ENCODE peak calls at places on chromosomes 7 and 10, in six cellular contexts. One of them, this sample, is unnamed.

GRCh38 chr7:25256424-25256823 is 28.1 kb upstream of the NPVF start:
- DNase-seq in cardiac muscle cell: no peak
- DNase-seq in bronchial epithelial cell: no peak
- DNase-seq in A549: no peak
- DNase-seq in fibroblast of villous mesenchyme: no peak
- DNase-seq in HCT116: no peak
- DNase-seq in this sample: no peak

GRCh38 chr7:29442146-29442545 is 121.5 kb upstream of the PRR15 start:
- DNase-seq in fibroblast of villous mesenchyme: peak
- DNase-seq in bronchial epithelial cell: peak
- DNase-seq in cardiac muscle cell: peak
- DNase-seq in A549: no peak
- DNase-seq in HCT116: peak
- DNase-seq in this sample: no peak

GRCh38 chr10:114658175-114658574 is at the start of gene ABLIM1:
- DNase-seq in fibroblast of villous mesenchyme: no peak
- DNase-seq in bronchial epithelial cell: no peak
- DNase-seq in A549: no peak
- DNase-seq in HCT116: no peak
- DNase-seq in cardiac muscle cell: no peak
- DNase-seq in this sample: no peak

GRCh38 chr10:71472912-71473311 is 76.2 kb downstream of the CDH23 start:
- DNase-seq in HCT116: no peak
- DNase-seq in cardiac muscle cell: no peak
- DNase-seq in A549: no peak
- DNase-seq in fibroblast of villous mesenchyme: no peak
- DNase-seq in bronchial epithelial cell: no peak
- DNase-seq in this sample: no peak

GRCh38 chr10:82529064-82529463 is 654.1 kb downstream of the NRG3 start:
- DNase-seq in fibroblast of villous mesenchyme: no peak
- DNase-seq in bronchial epithelial cell: no peak
- DNase-seq in A549: no peak
- DNase-seq in HCT116: no peak
- DNase-seq in cardiac muscle cell: no peak
- DNase-seq in this sample: no peak

GRCh38 chr10:96431211-96431970 is 72.6 kb upstream of the OPALIN start:
- DNase-seq in HCT116: no peak
- DNase-seq in fibroblast of villous mesenchyme: no peak
- DNase-seq in A549: no peak
- DNase-seq in bronchial epithelial cell: no peak
- DNase-seq in cardiac muscle cell: no peak
- DNase-seq in this sample: no peak

GRCh38 chr7:95549818-95550529 is 46.3 kb downstream of the PDK4 start:
- DNase-seq in cardiac muscle cell: peak
- DNase-seq in fibroblast of villous mesenchyme: peak
- DNase-seq in HCT116: peak
- DNase-seq in bronchial epithelial cell: peak
- DNase-seq in A549: peak
- DNase-seq in this sample: peak

GRCh38 chr7:98354052-98354451 is 46.8 kb downstream of the BAIAP2L1 start:
- DNase-seq in bronchial epithelial cell: no peak
- DNase-seq in cardiac muscle cell: no peak
- DNase-seq in A549: peak
- DNase-seq in fibroblast of villous mesenchyme: no peak
- DNase-seq in HCT116: no peak
- DNase-seq in this sample: no peak

GRCh38 chr10:72097448-72098300 is 9.3 kb upstream of the SPOCK2 start:
- DNase-seq in bronchial epithelial cell: peak
- DNase-seq in HCT116: peak
- DNase-seq in fibroblast of villous mesenchyme: peak
- DNase-seq in A549: peak
- DNase-seq in cardiac muscle cell: peak
- DNase-seq in this sample: peak

GRCh38 chr7:51666751-51667150 is 350.1 kb upstream of the COBL start:
- DNase-seq in fibroblast of villous mesenchyme: no peak
- DNase-seq in A549: no peak
- DNase-seq in bronchial epithelial cell: no peak
- DNase-seq in cardiac muscle cell: no peak
- DNase-seq in HCT116: no peak
- DNase-seq in this sample: no peak

GRCh38 chr10:62133618-62134017 is 135.0 kb downstream of the RTKN2 start:
- DNase-seq in A549: no peak
- DNase-seq in fibroblast of villous mesenchyme: no peak
- DNase-seq in HCT116: no peak
- DNase-seq in cardiac muscle cell: no peak
- DNase-seq in bronchial epithelial cell: no peak
- DNase-seq in this sample: no peak

GRCh38 chr7:102451371-102452054 is 13.2 kb downstream of the ALKBH4 start:
- DNase-seq in fibroblast of villous mesenchyme: peak
- DNase-seq in cardiac muscle cell: no peak
- DNase-seq in HCT116: no peak
- DNase-seq in A549: no peak
- DNase-seq in bronchial epithelial cell: peak
- DNase-seq in this sample: no peak

GRCh38 chr10:70903262-70903921 is 15.0 kb upstream of the PCBD1 start:
- DNase-seq in cardiac muscle cell: peak
- DNase-seq in A549: peak
- DNase-seq in HCT116: no peak
- DNase-seq in fibroblast of villous mesenchyme: peak
- DNase-seq in bronchial epithelial cell: peak
- DNase-seq in this sample: no peak

GRCh38 chr7:75734586-75735047 is 4.1 kb downstream of the HIP1 start:
- DNase-seq in HCT116: no peak
- DNase-seq in fibroblast of villous mesenchyme: peak
- DNase-seq in bronchial epithelial cell: no peak
- DNase-seq in A549: peak
- DNase-seq in cardiac muscle cell: peak
- DNase-seq in this sample: no peak

GRCh38 chr7:150629347-150629746 is 2.8 kb downstream of the GIMAP6 start:
- DNase-seq in bronchial epithelial cell: no peak
- DNase-seq in HCT116: no peak
- DNase-seq in fibroblast of villous mesenchyme: no peak
- DNase-seq in A549: no peak
- DNase-seq in cardiac muscle cell: no peak
- DNase-seq in this sample: no peak

GRCh38 chr10:49024484-49024883 is 84.8 kb upstream of the LRRC18 start:
- DNase-seq in A549: no peak
- DNase-seq in HCT116: no peak
- DNase-seq in cardiac muscle cell: no peak
- DNase-seq in fibroblast of villous mesenchyme: no peak
- DNase-seq in bronchial epithelial cell: no peak
- DNase-seq in this sample: no peak

GRCh38 chr7:1369856-1370657 is 89.2 kb downstream of the MICALL2 start:
- DNase-seq in bronchial epithelial cell: no peak
- DNase-seq in HCT116: no peak
- DNase-seq in fibroblast of villous mesenchyme: no peak
- DNase-seq in A549: no peak
- DNase-seq in cardiac muscle cell: no peak
- DNase-seq in this sample: no peak

GRCh38 chr7:1368150-1368681 is 91.1 kb downstream of the MICALL2 start:
- DNase-seq in fibroblast of villous mesenchyme: no peak
- DNase-seq in cardiac muscle cell: no peak
- DNase-seq in bronchial epithelial cell: no peak
- DNase-seq in A549: no peak
- DNase-seq in HCT116: no peak
- DNase-seq in this sample: no peak

GRCh38 chr7:1370738-1371137 is 88.5 kb downstream of the MICALL2 start:
- DNase-seq in HCT116: no peak
- DNase-seq in bronchial epithelial cell: no peak
- DNase-seq in fibroblast of villous mesenchyme: no peak
- DNase-seq in cardiac muscle cell: no peak
- DNase-seq in A549: no peak
- DNase-seq in this sample: no peak

GRCh38 chr7:1367501-1367900 is 91.8 kb downstream of the MICALL2 start:
- DNase-seq in A549: no peak
- DNase-seq in fibroblast of villous mesenchyme: no peak
- DNase-seq in bronchial epithelial cell: no peak
- DNase-seq in cardiac muscle cell: no peak
- DNase-seq in HCT116: no peak
- DNase-seq in this sample: no peak

GRCh38 chr7:1368682-1369571 is 90.3 kb downstream of the MICALL2 start:
- DNase-seq in fibroblast of villous mesenchyme: no peak
- DNase-seq in HCT116: peak
- DNase-seq in cardiac muscle cell: no peak
- DNase-seq in A549: peak
- DNase-seq in bronchial epithelial cell: no peak
- DNase-seq in this sample: no peak
- H3K4me3 ChIP-seq in fibroblast of villous mesenchyme: no peak
- H3K4me3 ChIP-seq in HCT116: peak
- H3K4me3 ChIP-seq in cardiac muscle cell: peak
- H3K4me3 ChIP-seq in A549: peak
- H3K4me3 ChIP-seq in bronchial epithelial cell: no peak
- H3K4me3 ChIP-seq in this sample: no peak

DNA sequence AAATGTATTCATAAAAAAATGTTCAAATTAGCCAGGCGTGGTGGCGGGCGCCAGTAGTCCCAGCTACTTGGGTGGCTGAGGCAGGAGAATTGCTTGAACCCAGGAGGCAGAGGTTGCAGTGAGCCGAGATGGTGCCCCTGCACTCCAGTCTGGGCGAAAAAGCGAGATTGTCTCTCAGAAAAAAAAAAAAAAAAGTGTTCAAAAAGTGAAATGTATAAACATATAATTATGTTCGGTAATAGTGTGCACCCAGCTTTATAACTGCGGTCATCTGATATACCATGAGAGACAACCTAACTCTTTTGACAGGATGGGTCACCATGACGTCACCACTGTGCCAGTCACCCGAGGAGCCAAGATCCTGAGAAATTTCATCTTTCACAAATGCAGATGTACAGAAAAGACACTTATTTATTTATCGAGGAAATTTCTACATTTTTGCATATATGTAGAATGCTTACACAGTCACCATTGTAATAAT is 594 bp upstream of the RP9 start:
- DNase-seq in cardiac muscle cell: peak
- DNase-seq in bronchial epithelial cell: peak
- DNase-seq in A549: peak
- DNase-seq in fibroblast of villous mesenchyme: no peak
- DNase-seq in HCT116: no peak
- DNase-seq in this sample: no peak
- TF ChIP-seq CTCF in cardiac muscle cell: no peak
- TF ChIP-seq CTCF in bronchial epithelial cell: no peak
- TF ChIP-seq CTCF in A549: no peak
- TF ChIP-seq CTCF in fibroblast of villous mesenchyme: no peak
- TF ChIP-seq CTCF in HCT116: no peak
- TF ChIP-seq CTCF in this sample: no peak

DNA sequence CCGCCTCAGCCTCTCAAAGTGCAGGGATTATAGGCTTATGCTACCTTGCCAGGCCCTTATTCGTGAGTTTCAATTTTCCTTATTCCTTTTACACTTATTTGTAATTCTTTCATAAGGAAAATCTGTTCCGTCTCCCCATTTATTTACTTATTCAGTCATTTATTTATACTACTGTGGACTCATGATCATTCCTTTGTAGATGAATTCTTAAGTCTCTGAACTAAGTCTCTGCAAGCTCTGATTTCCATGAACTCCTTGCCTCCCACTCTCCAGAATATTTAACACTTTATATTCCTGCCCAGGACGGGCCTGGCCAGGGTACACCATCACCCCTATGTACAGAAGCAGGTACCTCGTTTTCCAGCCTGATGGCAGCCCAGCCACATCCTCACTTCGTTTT is 39.4 kb downstream of the PFKFB3 start:
- DNase-seq in bronchial epithelial cell: no peak
- DNase-seq in cardiac muscle cell: no peak
- DNase-seq in A549: no peak
- DNase-seq in HCT116: no peak
- DNase-seq in fibroblast of villous mesenchyme: peak
- DNase-seq in this sample: no peak
- H3K4me3 ChIP-seq in bronchial epithelial cell: no peak
- H3K4me3 ChIP-seq in cardiac muscle cell: no peak
- H3K4me3 ChIP-seq in A549: no peak
- H3K4me3 ChIP-seq in HCT116: no peak
- H3K4me3 ChIP-seq in fibroblast of villous mesenchyme: no peak
- H3K4me3 ChIP-seq in this sample: no peak

GRCh38 chr7:43479543-43479942 is 103.4 kb upstream of the STK17A start:
- DNase-seq in bronchial epithelial cell: no peak
- DNase-seq in fibroblast of villous mesenchyme: no peak
- DNase-seq in HCT116: no peak
- DNase-seq in cardiac muscle cell: no peak
- DNase-seq in A549: no peak
- DNase-seq in this sample: no peak

GRCh38 chr7:43481905-43482678 is 100.8 kb upstream of the STK17A start:
- DNase-seq in fibroblast of villous mesenchyme: no peak
- DNase-seq in HCT116: no peak
- DNase-seq in cardiac muscle cell: peak
- DNase-seq in A549: no peak
- DNase-seq in bronchial epithelial cell: no peak
- DNase-seq in this sample: no peak

GRCh38 chr7:43475983-43476382 is 106.9 kb upstream of the STK17A start:
- DNase-seq in HCT116: no peak
- DNase-seq in cardiac muscle cell: no peak
- DNase-seq in A549: no peak
- DNase-seq in fibroblast of villous mesenchyme: no peak
- DNase-seq in bronchial epithelial cell: no peak
- DNase-seq in this sample: no peak

GRCh38 chr7:43480581-43480980 is 102.3 kb upstream of the STK17A start:
- DNase-seq in cardiac muscle cell: peak
- DNase-seq in fibroblast of villous mesenchyme: no peak
- DNase-seq in HCT116: no peak
- DNase-seq in A549: no peak
- DNase-seq in bronchial epithelial cell: peak
- DNase-seq in this sample: no peak

DNA sequence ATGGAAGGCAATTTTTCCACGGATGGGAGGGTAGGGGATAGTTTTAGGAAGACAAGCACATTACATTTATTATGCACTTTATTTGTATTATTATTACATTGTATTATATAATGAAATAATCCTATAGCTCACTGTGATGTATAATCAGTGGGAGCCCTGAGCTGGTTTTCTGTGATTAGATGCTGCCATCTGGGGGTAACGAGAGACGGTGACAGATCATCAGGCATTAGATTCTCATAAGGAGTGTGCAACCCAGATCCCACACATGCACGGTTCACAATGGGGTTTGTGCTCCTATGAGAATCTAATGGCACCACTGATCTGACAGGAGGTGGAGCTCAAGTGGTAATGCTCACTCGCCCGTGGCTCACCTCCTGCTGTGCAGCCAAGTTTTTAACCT is 103.9 kb upstream of the STK17A start:
- DNase-seq in HCT116: no peak
- DNase-seq in A549: no peak
- DNase-seq in cardiac muscle cell: no peak
- DNase-seq in bronchial epithelial cell: peak
- DNase-seq in fibroblast of villous mesenchyme: no peak
- DNase-seq in this sample: no peak
- TF ChIP-seq CTCF in HCT116: no peak
- TF ChIP-seq CTCF in A549: peak
- TF ChIP-seq CTCF in cardiac muscle cell: peak
- TF ChIP-seq CTCF in bronchial epithelial cell: peak
- TF ChIP-seq CTCF in fibroblast of villous mesenchyme: no peak
- TF ChIP-seq CTCF in this sample: no peak

GRCh38 chr7:1502845-1503244 is 1.3 kb downstream of the INTS1 start:
- DNase-seq in fibroblast of villous mesenchyme: no peak
- DNase-seq in cardiac muscle cell: no peak
- DNase-seq in A549: no peak
- DNase-seq in HCT116: no peak
- DNase-seq in bronchial epithelial cell: no peak
- DNase-seq in this sample: no peak
- H3K4me3 ChIP-seq in fibroblast of villous mesenchyme: peak
- H3K4me3 ChIP-seq in cardiac muscle cell: peak
- H3K4me3 ChIP-seq in A549: peak
- H3K4me3 ChIP-seq in HCT116: peak
- H3K4me3 ChIP-seq in bronchial epithelial cell: peak
- H3K4me3 ChIP-seq in this sample: peak

GRCh38 chr10:104254493-104255243 is at the start of gene GSTO1:
- DNase-seq in HCT116: peak
- DNase-seq in cardiac muscle cell: peak
- DNase-seq in bronchial epithelial cell: peak
- DNase-seq in fibroblast of villous mesenchyme: peak
- DNase-seq in A549: peak
- DNase-seq in this sample: no peak
- TF ChIP-seq CTCF in HCT116: no peak
- TF ChIP-seq CTCF in cardiac muscle cell: no peak
- TF ChIP-seq CTCF in bronchial epithelial cell: no peak
- TF ChIP-seq CTCF in fibroblast of villous mesenchyme: peak
- TF ChIP-seq CTCF in A549: no peak
- TF ChIP-seq CTCF in this sample: peak